ENCODE peak calls at places on chromosomes 4 and X, in nine cellular contexts. W, Q, U, F, K, Y, D, R and G are unnamed samples.

GRCh38 chrX:70039758-70040157 is 10.0 kb downstream of the AWAT2 start:
- DNase-seq in W (no peak), Q (peak; percentile 32), U (no peak), F (no peak), K (no peak), Y (no peak), D (peak; percentile 6), R (no peak), G (no peak)

GRCh38 chr4:17884063-17884462 is 73.3 kb downstream of the NCAPG start:
- DNase-seq in W (no peak), Q (peak; percentile 2), U (no peak), F (no peak), K (no peak), Y (no peak), D (peak; percentile 42), R (no peak), G (no peak)

GRCh38 chrX:134743121-134743520 is 84.8 kb upstream of the PLAC1 start:
- DNase-seq in W (peak; percentile 49), Q (peak; percentile 16), U (no peak), F (no peak), K (no peak), Y (no peak), D (peak; percentile 82), R (no peak), G (no peak)

GRCh38 chr4:40053161-40053560 is 3.5 kb upstream of the N4BP2 start:
- DNase-seq in W (no peak), Q (no peak), U (no peak), F (peak; percentile 9), K (no peak), Y (no peak), D (no peak), R (no peak), G (no peak)

GRCh38 chr4:57109847-57110634 is at the start of gene IGFBP7:
- DNase-seq in W (peak; percentile 77), Q (peak; percentile 91), U (peak; percentile 28), F (peak; percentile 87), K (peak; percentile 9), Y (no peak), D (peak; percentile 84), R (no peak), G (peak; percentile 85)

GRCh38 chr4:111618908-111619307 is 526.3 kb upstream of the FAM241A start:
- DNase-seq in W (peak; percentile 17), Q (no peak), U (no peak), F (no peak), K (no peak), Y (no peak), D (no peak), R (no peak), G (no peak)

GRCh38 chr4:17103231-17103630 is 204.8 kb upstream of the LDB2 start:
- DNase-seq in W (peak; percentile 14), Q (peak; percentile 73), U (no peak), F (no peak), K (no peak), Y (no peak), D (peak; percentile 72), R (no peak), G (no peak)

GRCh38 chrX:52425710-52426245 is 57.0 kb downstream of the XAGE2 start:
- DNase-seq in W (peak; percentile 57), Q (peak; percentile 29), U (no peak), F (no peak), K (no peak), Y (no peak), D (peak; percentile 51), R (no peak), G (no peak)

GRCh38 chr4:101527186-101527585 is 179.9 kb upstream of the PPP3CA start:
- DNase-seq in W (no peak), Q (no peak), U (no peak), F (no peak), K (peak; percentile 74), Y (no peak), D (no peak), R (peak; percentile 85), G (no peak)

GRCh38 chr4:183838987-183839712 is 66.0 kb upstream of the STOX2 start:
- DNase-seq in W (peak; percentile 27), Q (peak; percentile 21), U (no peak), F (no peak), K (no peak), Y (no peak), D (peak; percentile 6), R (no peak), G (no peak)

GRCh38 chr4:8306511-8307021 is 37.0 kb downstream of the HTRA3 start:
- DNase-seq in W (peak; percentile 24), Q (peak; percentile 39), U (peak; percentile 19), F (peak; percentile 84), K (no peak), Y (no peak), D (no peak), R (no peak), G (peak; percentile 62)

GRCh38 chrX:130772313-130773140 is 130.5 kb downstream of the ENOX2 start:
- DNase-seq in W (peak; percentile 24), Q (peak; percentile 6), U (no peak), F (no peak), K (no peak), Y (peak; percentile 82), D (peak; percentile 44), R (no peak), G (no peak)

GRCh38 chr4:95256108-95256835 is 292.5 kb downstream of the UNC5C start:
- DNase-seq in W (peak; percentile 18), Q (no peak), U (no peak), F (no peak), K (no peak), Y (no peak), D (no peak), R (no peak), G (no peak)

GRCh38 chrX:84909151-84909550 is 94.5 kb upstream of the APOOL start:
- DNase-seq in W (no peak), Q (no peak), U (no peak), F (no peak), K (no peak), Y (no peak), D (no peak), R (no peak), G (no peak)

GRCh38 chr4:173370130-173370476 is 651 bp upstream of the SAP30 start:
- DNase-seq in W (no peak), Q (peak; percentile 29), U (peak; percentile 36), F (peak; percentile 94), K (peak; percentile 67), Y (no peak), D (no peak), R (no peak), G (peak; percentile 56)

GRCh38 chrX:109889289-109890006 is 113.5 kb upstream of the TMEM164 start:
- DNase-seq in W (peak; percentile 49), Q (peak; percentile 19), U (no peak), F (no peak), K (no peak), Y (no peak), D (peak; percentile 25), R (no peak), G (no peak)

GRCh38 chrX:1244164-1245076 is 24.2 kb upstream of the CSF2RA start:
- DNase-seq in W (no peak), Q (no peak), U (peak; percentile 77), F (no peak), K (peak; percentile 22), Y (no peak), D (no peak), R (no peak), G (no peak)

GRCh38 chr4:105843941-105844340 is 51.3 kb upstream of the NPNT start:
- DNase-seq in W (no peak), Q (no peak), U (no peak), F (no peak), K (no peak), Y (no peak), D (peak; percentile 22), R (no peak), G (no peak)

GRCh38 chr4:137703225-137703624 is 170.9 kb upstream of the PCDH18 start:
- DNase-seq in W (peak; percentile 52), Q (no peak), U (no peak), F (no peak), K (no peak), Y (no peak), D (no peak), R (no peak), G (no peak)